ENCODE peak calls at places on chromosomes 3 and 15, in seven cellular contexts. One of them, this sample, is unnamed.

GRCh38 chr3:3665961-3666640 is 133.1 kb upstream of the LRRN1 start:
- DNase-seq in aorta: no peak
- DNase-seq in NCI-H2227 treated with DMSO at 0.1 percent for 48 hours: no peak
- DNase-seq in NCI-H1436: no peak
- DNase-seq in WTC11: no peak
- DNase-seq in foreskin fibroblast: no peak
- DNase-seq in activated T-cell treated with anti-CD3 and anti-CD28 coated beads for 24 hours: no peak
- DNase-seq in this sample: no peak

GRCh38 chr15:42175671-42176070 is 19.2 kb upstream of the PLA2G4F start:
- DNase-seq in NCI-H2227 treated with DMSO at 0.1 percent for 48 hours: no peak
- DNase-seq in aorta: no peak
- DNase-seq in WTC11: no peak
- DNase-seq in NCI-H1436: no peak
- DNase-seq in foreskin fibroblast: no peak
- DNase-seq in activated T-cell treated with anti-CD3 and anti-CD28 coated beads for 24 hours: no peak
- DNase-seq in this sample: no peak

GRCh38 chr3:104628185-104628789 is 738.4 kb upstream of the ALCAM start:
- DNase-seq in aorta: no peak
- DNase-seq in NCI-H2227 treated with DMSO at 0.1 percent for 48 hours: no peak
- DNase-seq in NCI-H1436: no peak
- DNase-seq in activated T-cell treated with anti-CD3 and anti-CD28 coated beads for 24 hours: no peak
- DNase-seq in WTC11: no peak
- DNase-seq in foreskin fibroblast: peak
- DNase-seq in this sample: peak

GRCh38 chr15:69755571-69756310 is 303.1 kb downstream of the RPLP1 start:
- DNase-seq in NCI-H2227 treated with DMSO at 0.1 percent for 48 hours: no peak
- DNase-seq in foreskin fibroblast: no peak
- DNase-seq in WTC11: no peak
- DNase-seq in NCI-H1436: no peak
- DNase-seq in aorta: no peak
- DNase-seq in activated T-cell treated with anti-CD3 and anti-CD28 coated beads for 24 hours: peak
- DNase-seq in this sample: no peak

GRCh38 chr15:96171271-96171739 is 159.2 kb upstream of the NR2F2 start:
- DNase-seq in NCI-H2227 treated with DMSO at 0.1 percent for 48 hours: no peak
- DNase-seq in NCI-H1436: no peak
- DNase-seq in activated T-cell treated with anti-CD3 and anti-CD28 coated beads for 24 hours: no peak
- DNase-seq in WTC11: no peak
- DNase-seq in aorta: no peak
- DNase-seq in foreskin fibroblast: no peak
- DNase-seq in this sample: no peak

GRCh38 chr3:197877902-197878301 is 72.1 kb upstream of the RPL35A start:
- DNase-seq in NCI-H2227 treated with DMSO at 0.1 percent for 48 hours: no peak
- DNase-seq in NCI-H1436: no peak
- DNase-seq in activated T-cell treated with anti-CD3 and anti-CD28 coated beads for 24 hours: no peak
- DNase-seq in WTC11: no peak
- DNase-seq in foreskin fibroblast: no peak
- DNase-seq in aorta: no peak
- DNase-seq in this sample: no peak

GRCh38 chr3:127613406-127613805 is 15.2 kb downstream of the MCM2 start:
- DNase-seq in activated T-cell treated with anti-CD3 and anti-CD28 coated beads for 24 hours: no peak
- DNase-seq in WTC11: no peak
- DNase-seq in foreskin fibroblast: peak
- DNase-seq in NCI-H1436: no peak
- DNase-seq in aorta: peak
- DNase-seq in NCI-H2227 treated with DMSO at 0.1 percent for 48 hours: no peak
- DNase-seq in this sample: no peak

GRCh38 chr3:176351408-176351807 is 845.9 kb downstream of the TBL1XR1 start:
- DNase-seq in WTC11: no peak
- DNase-seq in activated T-cell treated with anti-CD3 and anti-CD28 coated beads for 24 hours: no peak
- DNase-seq in NCI-H2227 treated with DMSO at 0.1 percent for 48 hours: no peak
- DNase-seq in foreskin fibroblast: peak
- DNase-seq in NCI-H1436: no peak
- DNase-seq in aorta: no peak
- DNase-seq in this sample: no peak

GRCh38 chr3:192901435-192901834 is 16.2 kb downstream of the MB21D2 start:
- DNase-seq in foreskin fibroblast: peak
- DNase-seq in NCI-H1436: no peak
- DNase-seq in activated T-cell treated with anti-CD3 and anti-CD28 coated beads for 24 hours: no peak
- DNase-seq in aorta: no peak
- DNase-seq in NCI-H2227 treated with DMSO at 0.1 percent for 48 hours: no peak
- DNase-seq in WTC11: no peak
- DNase-seq in this sample: no peak

GRCh38 chr15:63506537-63507035 is 2.2 kb downstream of the USP3 start:
- DNase-seq in foreskin fibroblast: peak
- DNase-seq in NCI-H1436: no peak
- DNase-seq in NCI-H2227 treated with DMSO at 0.1 percent for 48 hours: no peak
- DNase-seq in aorta: no peak
- DNase-seq in WTC11: no peak
- DNase-seq in activated T-cell treated with anti-CD3 and anti-CD28 coated beads for 24 hours: no peak
- DNase-seq in this sample: no peak

GRCh38 chr3:73427018-73427750 is 197.6 kb downstream of the PDZRN3 start:
- DNase-seq in activated T-cell treated with anti-CD3 and anti-CD28 coated beads for 24 hours: no peak
- DNase-seq in WTC11: no peak
- DNase-seq in foreskin fibroblast: no peak
- DNase-seq in NCI-H1436: no peak
- DNase-seq in aorta: no peak
- DNase-seq in NCI-H2227 treated with DMSO at 0.1 percent for 48 hours: no peak
- DNase-seq in this sample: no peak

GRCh38 chr3:119149484-119149883 is 3.5 kb downstream of the TEX55 start:
- DNase-seq in NCI-H2227 treated with DMSO at 0.1 percent for 48 hours: no peak
- DNase-seq in activated T-cell treated with anti-CD3 and anti-CD28 coated beads for 24 hours: no peak
- DNase-seq in foreskin fibroblast: peak
- DNase-seq in NCI-H1436: no peak
- DNase-seq in WTC11: no peak
- DNase-seq in aorta: no peak
- DNase-seq in this sample: no peak

GRCh38 chr3:16326724-16327349 is 61.8 kb downstream of the OXNAD1 start:
- DNase-seq in activated T-cell treated with anti-CD3 and anti-CD28 coated beads for 24 hours: no peak
- DNase-seq in NCI-H2227 treated with DMSO at 0.1 percent for 48 hours: no peak
- DNase-seq in WTC11: no peak
- DNase-seq in foreskin fibroblast: no peak
- DNase-seq in aorta: no peak
- DNase-seq in NCI-H1436: no peak
- DNase-seq in this sample: no peak

GRCh38 chr15:55942332-55942731 is 51.1 kb downstream of the NEDD4 start:
- DNase-seq in NCI-H2227 treated with DMSO at 0.1 percent for 48 hours: no peak
- DNase-seq in foreskin fibroblast: no peak
- DNase-seq in aorta: no peak
- DNase-seq in activated T-cell treated with anti-CD3 and anti-CD28 coated beads for 24 hours: no peak
- DNase-seq in NCI-H1436: no peak
- DNase-seq in WTC11: no peak
- DNase-seq in this sample: no peak

GRCh38 chr3:38634133-38634532 is 15.4 kb downstream of the SCN5A start:
- DNase-seq in aorta: no peak
- DNase-seq in foreskin fibroblast: peak
- DNase-seq in NCI-H2227 treated with DMSO at 0.1 percent for 48 hours: no peak
- DNase-seq in NCI-H1436: no peak
- DNase-seq in activated T-cell treated with anti-CD3 and anti-CD28 coated beads for 24 hours: no peak
- DNase-seq in WTC11: no peak
- DNase-seq in this sample: no peak

GRCh38 chr15:73571346-73571745 is 61.8 kb downstream of the NPTN start:
- DNase-seq in foreskin fibroblast: no peak
- DNase-seq in activated T-cell treated with anti-CD3 and anti-CD28 coated beads for 24 hours: no peak
- DNase-seq in NCI-H2227 treated with DMSO at 0.1 percent for 48 hours: no peak
- DNase-seq in aorta: no peak
- DNase-seq in NCI-H1436: no peak
- DNase-seq in WTC11: no peak
- DNase-seq in this sample: peak

GRCh38 chr15:48939686-48940085 is 24.0 kb downstream of the SHC4 start:
- DNase-seq in NCI-H2227 treated with DMSO at 0.1 percent for 48 hours: no peak
- DNase-seq in aorta: no peak
- DNase-seq in activated T-cell treated with anti-CD3 and anti-CD28 coated beads for 24 hours: no peak
- DNase-seq in WTC11: no peak
- DNase-seq in foreskin fibroblast: peak
- DNase-seq in NCI-H1436: no peak
- DNase-seq in this sample: no peak

GRCh38 chr3:50405249-50405648 is 45.9 kb upstream of the TMEM115 start:
- DNase-seq in activated T-cell treated with anti-CD3 and anti-CD28 coated beads for 24 hours: no peak
- DNase-seq in WTC11: peak
- DNase-seq in aorta: no peak
- DNase-seq in NCI-H2227 treated with DMSO at 0.1 percent for 48 hours: no peak
- DNase-seq in foreskin fibroblast: peak
- DNase-seq in NCI-H1436: no peak
- DNase-seq in this sample: no peak

GRCh38 chr3:72821170-72821781 is 27.0 kb downstream of the SHQ1 start:
- DNase-seq in NCI-H2227 treated with DMSO at 0.1 percent for 48 hours: no peak
- DNase-seq in WTC11: no peak
- DNase-seq in activated T-cell treated with anti-CD3 and anti-CD28 coated beads for 24 hours: no peak
- DNase-seq in aorta: no peak
- DNase-seq in foreskin fibroblast: peak
- DNase-seq in NCI-H1436: no peak
- DNase-seq in this sample: peak

GRCh38 chr3:187689984-187690383 is 12.4 kb downstream of the RTP2 start:
- DNase-seq in NCI-H2227 treated with DMSO at 0.1 percent for 48 hours: no peak
- DNase-seq in activated T-cell treated with anti-CD3 and anti-CD28 coated beads for 24 hours: no peak
- DNase-seq in NCI-H1436: no peak
- DNase-seq in foreskin fibroblast: peak
- DNase-seq in WTC11: no peak
- DNase-seq in aorta: no peak
- DNase-seq in this sample: no peak

GRCh38 chr3:134327594-134327975 is 46.7 kb downstream of the AMOTL2 start:
- DNase-seq in activated T-cell treated with anti-CD3 and anti-CD28 coated beads for 24 hours: no peak
- DNase-seq in foreskin fibroblast: peak
- DNase-seq in aorta: peak
- DNase-seq in NCI-H1436: no peak
- DNase-seq in NCI-H2227 treated with DMSO at 0.1 percent for 48 hours: no peak
- DNase-seq in WTC11: no peak
- DNase-seq in this sample: no peak

GRCh38 chr15:80309769-80310384 is 57.9 kb upstream of the CTXND1 start:
- DNase-seq in WTC11: peak
- DNase-seq in aorta: no peak
- DNase-seq in NCI-H2227 treated with DMSO at 0.1 percent for 48 hours: no peak
- DNase-seq in foreskin fibroblast: peak
- DNase-seq in activated T-cell treated with anti-CD3 and anti-CD28 coated beads for 24 hours: no peak
- DNase-seq in NCI-H1436: no peak
- DNase-seq in this sample: no peak

GRCh38 chr3:168096210-168096795 is 579 bp upstream of the GOLIM4 start:
- DNase-seq in aorta: peak
- DNase-seq in NCI-H2227 treated with DMSO at 0.1 percent for 48 hours: peak
- DNase-seq in WTC11: peak
- DNase-seq in NCI-H1436: no peak
- DNase-seq in foreskin fibroblast: peak
- DNase-seq in activated T-cell treated with anti-CD3 and anti-CD28 coated beads for 24 hours: no peak
- DNase-seq in this sample: peak

GRCh38 chr3:52046186-52046913 is 10.0 kb downstream of the DUSP7 start:
- DNase-seq in activated T-cell treated with anti-CD3 and anti-CD28 coated beads for 24 hours: no peak
- DNase-seq in NCI-H2227 treated with DMSO at 0.1 percent for 48 hours: no peak
- DNase-seq in aorta: peak
- DNase-seq in WTC11: no peak
- DNase-seq in foreskin fibroblast: peak
- DNase-seq in NCI-H1436: no peak
- DNase-seq in this sample: no peak

GRCh38 chr3:163914567-163914966 is 1163.7 kb downstream of the SI start:
- DNase-seq in foreskin fibroblast: no peak
- DNase-seq in NCI-H1436: no peak
- DNase-seq in NCI-H2227 treated with DMSO at 0.1 percent for 48 hours: no peak
- DNase-seq in activated T-cell treated with anti-CD3 and anti-CD28 coated beads for 24 hours: no peak
- DNase-seq in aorta: no peak
- DNase-seq in WTC11: no peak
- DNase-seq in this sample: no peak

GRCh38 chr3:22353126-22353525 is 602.1 kb upstream of the ZNF385D start:
- DNase-seq in WTC11: no peak
- DNase-seq in foreskin fibroblast: no peak
- DNase-seq in NCI-H1436: no peak
- DNase-seq in aorta: no peak
- DNase-seq in NCI-H2227 treated with DMSO at 0.1 percent for 48 hours: no peak
- DNase-seq in activated T-cell treated with anti-CD3 and anti-CD28 coated beads for 24 hours: no peak
- DNase-seq in this sample: no peak

GRCh38 chr3:162517110-162517509 is 1020.5 kb downstream of the OTOL1 start:
- DNase-seq in foreskin fibroblast: no peak
- DNase-seq in activated T-cell treated with anti-CD3 and anti-CD28 coated beads for 24 hours: no peak
- DNase-seq in aorta: no peak
- DNase-seq in NCI-H1436: no peak
- DNase-seq in WTC11: no peak
- DNase-seq in NCI-H2227 treated with DMSO at 0.1 percent for 48 hours: no peak
- DNase-seq in this sample: no peak

GRCh38 chr3:9165441-9165840 is 84.0 kb downstream of the SRGAP3 start:
- DNase-seq in NCI-H2227 treated with DMSO at 0.1 percent for 48 hours: no peak
- DNase-seq in activated T-cell treated with anti-CD3 and anti-CD28 coated beads for 24 hours: no peak
- DNase-seq in foreskin fibroblast: no peak
- DNase-seq in NCI-H1436: no peak
- DNase-seq in aorta: no peak
- DNase-seq in WTC11: no peak
- DNase-seq in this sample: no peak

GRCh38 chr3:16618721-16619120 is 13.5 kb upstream of the DAZL start:
- DNase-seq in aorta: no peak
- DNase-seq in WTC11: no peak
- DNase-seq in NCI-H1436: no peak
- DNase-seq in foreskin fibroblast: peak
- DNase-seq in NCI-H2227 treated with DMSO at 0.1 percent for 48 hours: no peak
- DNase-seq in activated T-cell treated with anti-CD3 and anti-CD28 coated beads for 24 hours: no peak
- DNase-seq in this sample: no peak

GRCh38 chr3:174441588-174442316 is 417.4 kb upstream of the NAALADL2 start:
- DNase-seq in WTC11: no peak
- DNase-seq in foreskin fibroblast: peak
- DNase-seq in NCI-H1436: peak
- DNase-seq in NCI-H2227 treated with DMSO at 0.1 percent for 48 hours: no peak
- DNase-seq in aorta: no peak
- DNase-seq in activated T-cell treated with anti-CD3 and anti-CD28 coated beads for 24 hours: no peak
- DNase-seq in this sample: no peak

GRCh38 chr3:185813691-185814215 is 11.1 kb downstream of the IGF2BP2 start:
- DNase-seq in NCI-H2227 treated with DMSO at 0.1 percent for 48 hours: no peak
- DNase-seq in foreskin fibroblast: peak
- DNase-seq in WTC11: peak
- DNase-seq in activated T-cell treated with anti-CD3 and anti-CD28 coated beads for 24 hours: no peak
- DNase-seq in aorta: no peak
- DNase-seq in NCI-H1436: no peak
- DNase-seq in this sample: no peak

GRCh38 chr3:165658027-165658426 is 179.2 kb downstream of the BCHE start:
- DNase-seq in NCI-H2227 treated with DMSO at 0.1 percent for 48 hours: no peak
- DNase-seq in activated T-cell treated with anti-CD3 and anti-CD28 coated beads for 24 hours: no peak
- DNase-seq in WTC11: no peak
- DNase-seq in foreskin fibroblast: no peak
- DNase-seq in NCI-H1436: no peak
- DNase-seq in aorta: no peak
- DNase-seq in this sample: no peak

GRCh38 chr3:15667484-15667883 is 65.9 kb downstream of the BTD start:
- DNase-seq in NCI-H2227 treated with DMSO at 0.1 percent for 48 hours: no peak
- DNase-seq in aorta: no peak
- DNase-seq in WTC11: no peak
- DNase-seq in NCI-H1436: no peak
- DNase-seq in activated T-cell treated with anti-CD3 and anti-CD28 coated beads for 24 hours: no peak
- DNase-seq in foreskin fibroblast: no peak
- DNase-seq in this sample: no peak

GRCh38 chr3:195005251-195005620 is 265.7 kb downstream of the XXYLT1 start:
- DNase-seq in NCI-H1436: peak
- DNase-seq in WTC11: peak
- DNase-seq in foreskin fibroblast: no peak
- DNase-seq in aorta: no peak
- DNase-seq in NCI-H2227 treated with DMSO at 0.1 percent for 48 hours: no peak
- DNase-seq in activated T-cell treated with anti-CD3 and anti-CD28 coated beads for 24 hours: no peak
- DNase-seq in this sample: no peak

GRCh38 chr3:98821072-98821471 is 57.9 kb downstream of the ST3GAL6 start:
- DNase-seq in activated T-cell treated with anti-CD3 and anti-CD28 coated beads for 24 hours: no peak
- DNase-seq in NCI-H1436: no peak
- DNase-seq in WTC11: no peak
- DNase-seq in aorta: no peak
- DNase-seq in foreskin fibroblast: no peak
- DNase-seq in NCI-H2227 treated with DMSO at 0.1 percent for 48 hours: no peak
- DNase-seq in this sample: no peak

GRCh38 chr3:88151358-88151757 is 1.6 kb downstream of the C3orf38 start:
- DNase-seq in WTC11: no peak
- DNase-seq in NCI-H2227 treated with DMSO at 0.1 percent for 48 hours: no peak
- DNase-seq in activated T-cell treated with anti-CD3 and anti-CD28 coated beads for 24 hours: peak
- DNase-seq in NCI-H1436: no peak
- DNase-seq in aorta: no peak
- DNase-seq in foreskin fibroblast: peak
- DNase-seq in this sample: no peak

GRCh38 chr3:127042634-127043033 is 59.7 kb downstream of the PLXNA1 start:
- DNase-seq in NCI-H2227 treated with DMSO at 0.1 percent for 48 hours: no peak
- DNase-seq in aorta: peak
- DNase-seq in foreskin fibroblast: no peak
- DNase-seq in NCI-H1436: no peak
- DNase-seq in WTC11: no peak
- DNase-seq in activated T-cell treated with anti-CD3 and anti-CD28 coated beads for 24 hours: no peak
- DNase-seq in this sample: no peak

This sample was measured in NCI-H2081 treated with DMSO at 0.1 percent for 48 hours.